ENCODE peak calls at places on chromosomes 13 and 19, in five cellular contexts. J is WERI-Rb-1, N is amniotic stem cell, D is GM10248, A is SW 1271. B is an unnamed sample.

GRCh38 chr13:82847595-82847994 is 1034.7 kb downstream of the SLITRK1 start:
- DNase-seq in J (no peak), N (no peak), D (no peak), A (no peak), B (no peak)

GRCh38 chr19:2337329-2337707 is 8.8 kb downstream of the SPPL2B start:
- DNase-seq in J (no peak), N (no peak), D (no peak), A (no peak), B (no peak)

GRCh38 chr19:10315335-10316214 is at the start of gene FDX2:
- DNase-seq in J (peak; percentile 94), N (no peak), D (peak; percentile 95), A (peak; percentile 75), B (peak; percentile 89)

GRCh38 chr19:10797541-10798256 is 38.3 kb downstream of the TMED1 start:
- DNase-seq in J (no peak), N (no peak), D (peak; percentile 72), A (no peak), B (no peak)

GRCh38 chr19:55248166-55248675 is 10.6 kb downstream of the PPP6R1 start:
- DNase-seq in J (no peak), N (no peak), D (no peak), A (no peak), B (no peak)

GRCh38 chr19:48283908-48284307 is 14.0 kb downstream of the ZNF114 start:
- DNase-seq in J (no peak), N (peak; percentile 87), D (no peak), A (no peak), B (peak; percentile 53)

GRCh38 chr13:43411741-43412140 is 375.0 kb downstream of the ENOX1 start:
- DNase-seq in J (no peak), N (no peak), D (no peak), A (no peak), B (no peak)

GRCh38 chr13:24244802-24245201 is 64.6 kb upstream of the C1QTNF9 start:
- DNase-seq in J (no peak), N (no peak), D (no peak), A (no peak), B (no peak)

GRCh38 chr19:1377965-1378785 is 5.5 kb upstream of the NDUFS7 start:
- DNase-seq in J (no peak), N (no peak), D (no peak), A (no peak), B (no peak)

GRCh38 chr19:33390908-33391630 is 17.6 kb downstream of the CEBPG start:
- DNase-seq in J (no peak), N (no peak), D (peak; percentile 10), A (no peak), B (no peak)

GRCh38 chr19:46620716-46621115 is 4.2 kb downstream of the PTGIR start:
- DNase-seq in J (no peak), N (no peak), D (no peak), A (no peak), B (no peak)

GRCh38 chr13:37868691-37869505 is 674 bp downstream of the TRPC4 start:
- DNase-seq in J (peak; percentile 3), N (no peak), D (peak; percentile 3), A (no peak), B (no peak)

GRCh38 chr19:30350995-30351394 is 21.2 kb upstream of the ZNF536 start:
- DNase-seq in J (no peak), N (no peak), D (no peak), A (no peak), B (no peak)

GRCh38 chr19:35468637-35469036 is 20.6 kb downstream of the FFAR2 start:
- DNase-seq in J (peak; percentile 71), N (no peak), D (peak; percentile 84), A (peak; percentile 24), B (peak; percentile 49)

GRCh38 chr19:34880034-34880433 is 46.7 kb upstream of the ZNF30 start:
- DNase-seq in J (no peak), N (no peak), D (no peak), A (no peak), B (no peak)

GRCh38 chr13:113448545-113448884 is 4.8 kb downstream of the ADPRHL1 start:
- DNase-seq in J (peak; percentile 88), N (no peak), D (no peak), A (no peak), B (no peak)

GRCh38 chr13:47837906-47838305 is 163.2 kb downstream of the SUCLA2 start:
- DNase-seq in J (no peak), N (no peak), D (no peak), A (no peak), B (no peak)

GRCh38 chr13:45522571-45522970 is 57.8 kb downstream of the COG3 start:
- DNase-seq in J (no peak), N (peak; percentile 35), D (no peak), A (no peak), B (no peak)

GRCh38 chr19:11247391-11247790 is 8.0 kb downstream of the ANGPTL8 start:
- DNase-seq in J (no peak), N (no peak), D (no peak), A (no peak), B (no peak)

GRCh38 chr13:111034811-111035210 is 80.3 kb upstream of the ARHGEF7 start:
- DNase-seq in J (no peak), N (no peak), D (no peak), A (no peak), B (no peak)

GRCh38 chr13:47326061-47326460 is 429.2 kb upstream of the HTR2A start:
- DNase-seq in J (no peak), N (no peak), D (no peak), A (no peak), B (no peak)

GRCh38 chr13:76293751-76294150 is 592.5 kb downstream of the KCTD12 start:
- DNase-seq in J (no peak), N (no peak), D (no peak), A (no peak), B (no peak)

GRCh38 chr13:99434258-99434788 is 66.9 kb upstream of the TM9SF2 start:
- DNase-seq in J (peak; percentile 23), N (no peak), D (no peak), A (peak; percentile 20), B (no peak)

B was measured in HTR-8/SVneo.